ENCODE peak calls at places on chromosomes 11 and 22, in six cellular contexts. One of them, this sample, is unnamed.

GRCh38 chr22:25099202-25099601 is 100.5 kb upstream of the CRYBB3 start:
- DNase-seq in WERI-Rb-1: no peak
- DNase-seq in activated CD4-positive, alpha-beta T cell treated with anti-CD3 and anti-CD28 coated beads, Interleukin-2, amount 50 U/mL, for 4 hours: no peak
- DNase-seq in chondrocyte: no peak
- DNase-seq in AG04449: no peak
- DNase-seq in stimulated activated effector memory CD8-positive, alpha-beta T cell treated with anti-CD3 and anti-CD28 coated beads, Interleukin-12 subunit alpha, Interleukin-12 subunit beta, amount 100 ng/mL, for 72 hours: no peak
- DNase-seq in this sample: no peak

GRCh38 chr11:76588455-76589325 is 81.9 kb downstream of the LRRC32 start:
- DNase-seq in activated CD4-positive, alpha-beta T cell treated with anti-CD3 and anti-CD28 coated beads, Interleukin-2, amount 50 U/mL, for 4 hours: peak; percentile 31
- DNase-seq in WERI-Rb-1: no peak
- DNase-seq in chondrocyte: no peak
- DNase-seq in AG04449: no peak
- DNase-seq in stimulated activated effector memory CD8-positive, alpha-beta T cell treated with anti-CD3 and anti-CD28 coated beads, Interleukin-12 subunit alpha, Interleukin-12 subunit beta, amount 100 ng/mL, for 72 hours: no peak
- DNase-seq in this sample: no peak

GRCh38 chr11:688681-689080 is 6.3 kb downstream of the DEAF1 start:
- DNase-seq in stimulated activated effector memory CD8-positive, alpha-beta T cell treated with anti-CD3 and anti-CD28 coated beads, Interleukin-12 subunit alpha, Interleukin-12 subunit beta, amount 100 ng/mL, for 72 hours: no peak
- DNase-seq in activated CD4-positive, alpha-beta T cell treated with anti-CD3 and anti-CD28 coated beads, Interleukin-2, amount 50 U/mL, for 4 hours: no peak
- DNase-seq in chondrocyte: no peak
- DNase-seq in WERI-Rb-1: no peak
- DNase-seq in AG04449: no peak
- DNase-seq in this sample: no peak

GRCh38 chr22:49590851-49591445 is 236.7 kb downstream of the BRD1 start:
- DNase-seq in chondrocyte: no peak
- DNase-seq in stimulated activated effector memory CD8-positive, alpha-beta T cell treated with anti-CD3 and anti-CD28 coated beads, Interleukin-12 subunit alpha, Interleukin-12 subunit beta, amount 100 ng/mL, for 72 hours: no peak
- DNase-seq in activated CD4-positive, alpha-beta T cell treated with anti-CD3 and anti-CD28 coated beads, Interleukin-2, amount 50 U/mL, for 4 hours: no peak
- DNase-seq in AG04449: no peak
- DNase-seq in WERI-Rb-1: no peak
- DNase-seq in this sample: no peak

GRCh38 chr11:46712874-46713576 is 6.0 kb upstream of the F2 start:
- DNase-seq in WERI-Rb-1: no peak
- DNase-seq in chondrocyte: no peak
- DNase-seq in AG04449: no peak
- DNase-seq in activated CD4-positive, alpha-beta T cell treated with anti-CD3 and anti-CD28 coated beads, Interleukin-2, amount 50 U/mL, for 4 hours: no peak
- DNase-seq in stimulated activated effector memory CD8-positive, alpha-beta T cell treated with anti-CD3 and anti-CD28 coated beads, Interleukin-12 subunit alpha, Interleukin-12 subunit beta, amount 100 ng/mL, for 72 hours: no peak
- DNase-seq in this sample: no peak

GRCh38 chr22:48705159-48705916 is 1122.3 kb downstream of the BRD1 start:
- DNase-seq in activated CD4-positive, alpha-beta T cell treated with anti-CD3 and anti-CD28 coated beads, Interleukin-2, amount 50 U/mL, for 4 hours: no peak
- DNase-seq in AG04449: no peak
- DNase-seq in WERI-Rb-1: no peak
- DNase-seq in stimulated activated effector memory CD8-positive, alpha-beta T cell treated with anti-CD3 and anti-CD28 coated beads, Interleukin-12 subunit alpha, Interleukin-12 subunit beta, amount 100 ng/mL, for 72 hours: no peak
- DNase-seq in chondrocyte: peak; percentile 61
- DNase-seq in this sample: no peak

GRCh38 chr22:25347752-25348102 is 128.3 kb downstream of the CRYBB2 start:
- DNase-seq in chondrocyte: no peak
- DNase-seq in AG04449: no peak
- DNase-seq in stimulated activated effector memory CD8-positive, alpha-beta T cell treated with anti-CD3 and anti-CD28 coated beads, Interleukin-12 subunit alpha, Interleukin-12 subunit beta, amount 100 ng/mL, for 72 hours: no peak
- DNase-seq in WERI-Rb-1: no peak
- DNase-seq in activated CD4-positive, alpha-beta T cell treated with anti-CD3 and anti-CD28 coated beads, Interleukin-2, amount 50 U/mL, for 4 hours: no peak
- DNase-seq in this sample: no peak

GRCh38 chr11:1092145-1092670 is 17.5 kb downstream of the MUC2 start:
- DNase-seq in stimulated activated effector memory CD8-positive, alpha-beta T cell treated with anti-CD3 and anti-CD28 coated beads, Interleukin-12 subunit alpha, Interleukin-12 subunit beta, amount 100 ng/mL, for 72 hours: no peak
- DNase-seq in AG04449: no peak
- DNase-seq in WERI-Rb-1: no peak
- DNase-seq in chondrocyte: peak; percentile 74
- DNase-seq in activated CD4-positive, alpha-beta T cell treated with anti-CD3 and anti-CD28 coated beads, Interleukin-2, amount 50 U/mL, for 4 hours: no peak
- DNase-seq in this sample: no peak

GRCh38 chr11:64848779-64849599 is 4.5 kb upstream of the CDC42BPG start:
- DNase-seq in AG04449: no peak
- DNase-seq in chondrocyte: no peak
- DNase-seq in stimulated activated effector memory CD8-positive, alpha-beta T cell treated with anti-CD3 and anti-CD28 coated beads, Interleukin-12 subunit alpha, Interleukin-12 subunit beta, amount 100 ng/mL, for 72 hours: no peak
- DNase-seq in activated CD4-positive, alpha-beta T cell treated with anti-CD3 and anti-CD28 coated beads, Interleukin-2, amount 50 U/mL, for 4 hours: no peak
- DNase-seq in WERI-Rb-1: peak; percentile 39
- DNase-seq in this sample: no peak

GRCh38 chr22:47344414-47344813 is 582.0 kb downstream of the TBC1D22A start:
- DNase-seq in WERI-Rb-1: no peak
- DNase-seq in activated CD4-positive, alpha-beta T cell treated with anti-CD3 and anti-CD28 coated beads, Interleukin-2, amount 50 U/mL, for 4 hours: no peak
- DNase-seq in stimulated activated effector memory CD8-positive, alpha-beta T cell treated with anti-CD3 and anti-CD28 coated beads, Interleukin-12 subunit alpha, Interleukin-12 subunit beta, amount 100 ng/mL, for 72 hours: no peak
- DNase-seq in AG04449: no peak
- DNase-seq in chondrocyte: no peak
- DNase-seq in this sample: no peak

GRCh38 chr11:118998822-118999221 is 884 bp downstream of the CENATAC start:
- DNase-seq in WERI-Rb-1: no peak
- DNase-seq in chondrocyte: no peak
- DNase-seq in stimulated activated effector memory CD8-positive, alpha-beta T cell treated with anti-CD3 and anti-CD28 coated beads, Interleukin-12 subunit alpha, Interleukin-12 subunit beta, amount 100 ng/mL, for 72 hours: no peak
- DNase-seq in activated CD4-positive, alpha-beta T cell treated with anti-CD3 and anti-CD28 coated beads, Interleukin-2, amount 50 U/mL, for 4 hours: no peak
- DNase-seq in AG04449: no peak
- DNase-seq in this sample: peak; percentile 78

This sample was measured in RPMI7951.